ENCODE peak calls at places on chromosome 6, in nine cellular contexts. One of them, this sample, is unnamed.

GRCh38 chr6:5398530-5398929 is 137.2 kb downstream of the FARS2 start:
- DNase-seq in tibial nerve: no peak
- DNase-seq in ovary: no peak
- DNase-seq in CD4-positive, alpha-beta T cell: no peak
- DNase-seq in foreskin fibroblast: peak; percentile 50
- DNase-seq in RWPE2: no peak
- DNase-seq in nephron progenitor cell: no peak
- DNase-seq in breast epithelium: no peak
- DNase-seq in mammary epithelial cell: peak; percentile 56
- DNase-seq in this sample: peak; percentile 81

GRCh38 chr6:79079425-79080130 is 1.5 kb upstream of the PHIP start:
- DNase-seq in tibial nerve: no peak
- DNase-seq in ovary: no peak
- DNase-seq in CD4-positive, alpha-beta T cell: no peak
- DNase-seq in foreskin fibroblast: peak; percentile 48
- DNase-seq in RWPE2: no peak
- DNase-seq in nephron progenitor cell: no peak
- DNase-seq in breast epithelium: no peak
- DNase-seq in mammary epithelial cell: no peak
- DNase-seq in this sample: peak; percentile 58

GRCh38 chr6:136365781-136366354 is 76.2 kb upstream of the BCLAF1 start:
- DNase-seq in tibial nerve: peak; percentile 25
- DNase-seq in ovary: no peak
- DNase-seq in CD4-positive, alpha-beta T cell: peak; percentile 33
- DNase-seq in foreskin fibroblast: peak; percentile 28
- DNase-seq in RWPE2: no peak
- DNase-seq in nephron progenitor cell: no peak
- DNase-seq in breast epithelium: peak; percentile 26
- DNase-seq in mammary epithelial cell: no peak
- DNase-seq in this sample: no peak

GRCh38 chr6:132995432-132995831 is 181.1 kb downstream of the RPS12 start:
- DNase-seq in tibial nerve: no peak
- DNase-seq in ovary: no peak
- DNase-seq in CD4-positive, alpha-beta T cell: no peak
- DNase-seq in foreskin fibroblast: peak; percentile 3
- DNase-seq in RWPE2: no peak
- DNase-seq in nephron progenitor cell: no peak
- DNase-seq in breast epithelium: no peak
- DNase-seq in mammary epithelial cell: no peak
- DNase-seq in this sample: no peak

GRCh38 chr6:129844118-129844891 is 16.8 kb downstream of the TMEM244 start:
- DNase-seq in tibial nerve: no peak
- DNase-seq in ovary: no peak
- DNase-seq in CD4-positive, alpha-beta T cell: no peak
- DNase-seq in foreskin fibroblast: peak; percentile 84
- DNase-seq in RWPE2: no peak
- DNase-seq in nephron progenitor cell: peak; percentile 5
- DNase-seq in breast epithelium: no peak
- DNase-seq in mammary epithelial cell: peak; percentile 71
- DNase-seq in this sample: peak; percentile 85

GRCh38 chr6:168525926-168526630 is 85.1 kb downstream of the SMOC2 start:
- DNase-seq in tibial nerve: no peak
- DNase-seq in ovary: no peak
- DNase-seq in CD4-positive, alpha-beta T cell: no peak
- DNase-seq in foreskin fibroblast: no peak
- DNase-seq in RWPE2: no peak
- DNase-seq in nephron progenitor cell: no peak
- DNase-seq in breast epithelium: no peak
- DNase-seq in mammary epithelial cell: no peak
- DNase-seq in this sample: no peak

GRCh38 chr6:42349753-42350573 is 101.8 kb downstream of the TRERF1 start:
- DNase-seq in tibial nerve: no peak
- DNase-seq in ovary: no peak
- DNase-seq in CD4-positive, alpha-beta T cell: no peak
- DNase-seq in foreskin fibroblast: peak; percentile 94
- DNase-seq in RWPE2: no peak
- DNase-seq in nephron progenitor cell: no peak
- DNase-seq in breast epithelium: no peak
- DNase-seq in mammary epithelial cell: no peak
- DNase-seq in this sample: no peak

GRCh38 chr6:41028618-41029486 is 10.2 kb downstream of the UNC5CL start:
- DNase-seq in tibial nerve: no peak
- DNase-seq in ovary: no peak
- DNase-seq in CD4-positive, alpha-beta T cell: no peak
- DNase-seq in foreskin fibroblast: peak; percentile 11
- DNase-seq in RWPE2: no peak
- DNase-seq in nephron progenitor cell: no peak
- DNase-seq in breast epithelium: no peak
- DNase-seq in mammary epithelial cell: no peak
- DNase-seq in this sample: no peak

GRCh38 chr6:128731249-128732165 is 151.4 kb upstream of the LAMA2 start:
- DNase-seq in tibial nerve: no peak
- DNase-seq in ovary: no peak
- DNase-seq in CD4-positive, alpha-beta T cell: no peak
- DNase-seq in foreskin fibroblast: peak; percentile 79
- DNase-seq in RWPE2: no peak
- DNase-seq in nephron progenitor cell: peak; percentile 8
- DNase-seq in breast epithelium: no peak
- DNase-seq in mammary epithelial cell: peak; percentile 47
- DNase-seq in this sample: peak; percentile 77

GRCh38 chr6:112289039-112289566 is 34.7 kb upstream of the LAMA4 start:
- DNase-seq in tibial nerve: peak; percentile 60
- DNase-seq in ovary: peak; percentile 71
- DNase-seq in CD4-positive, alpha-beta T cell: no peak
- DNase-seq in foreskin fibroblast: peak; percentile 89
- DNase-seq in RWPE2: no peak
- DNase-seq in nephron progenitor cell: no peak
- DNase-seq in breast epithelium: peak; percentile 23
- DNase-seq in mammary epithelial cell: no peak
- DNase-seq in this sample: peak; percentile 98

GRCh38 chr6:96478695-96479094 is 42.9 kb upstream of the UFL1 start:
- DNase-seq in tibial nerve: no peak
- DNase-seq in ovary: no peak
- DNase-seq in CD4-positive, alpha-beta T cell: no peak
- DNase-seq in foreskin fibroblast: no peak
- DNase-seq in RWPE2: no peak
- DNase-seq in nephron progenitor cell: no peak
- DNase-seq in breast epithelium: no peak
- DNase-seq in mammary epithelial cell: no peak
- DNase-seq in this sample: no peak

GRCh38 chr6:132797975-132798819 is at the start of gene SLC18B1:
- DNase-seq in tibial nerve: peak; percentile 26
- DNase-seq in ovary: peak; percentile 61
- DNase-seq in CD4-positive, alpha-beta T cell: peak; percentile 50
- DNase-seq in foreskin fibroblast: peak; percentile 73
- DNase-seq in RWPE2: peak; percentile 72
- DNase-seq in nephron progenitor cell: peak; percentile 69
- DNase-seq in breast epithelium: no peak
- DNase-seq in mammary epithelial cell: peak; percentile 50
- DNase-seq in this sample: peak; percentile 36

GRCh38 chr6:36334832-36335459 is 1.7 kb downstream of the BNIP5 start:
- DNase-seq in tibial nerve: no peak
- DNase-seq in ovary: no peak
- DNase-seq in CD4-positive, alpha-beta T cell: no peak
- DNase-seq in foreskin fibroblast: no peak
- DNase-seq in RWPE2: no peak
- DNase-seq in nephron progenitor cell: no peak
- DNase-seq in breast epithelium: no peak
- DNase-seq in mammary epithelial cell: no peak
- DNase-seq in this sample: no peak

GRCh38 chr6:144266091-144266649 is 19.0 kb upstream of the UTRN start:
- DNase-seq in tibial nerve: peak; percentile 47
- DNase-seq in ovary: peak; percentile 57
- DNase-seq in CD4-positive, alpha-beta T cell: no peak
- DNase-seq in foreskin fibroblast: peak; percentile 70
- DNase-seq in RWPE2: peak; percentile 94
- DNase-seq in nephron progenitor cell: peak; percentile 9
- DNase-seq in breast epithelium: peak; percentile 35
- DNase-seq in mammary epithelial cell: no peak
- DNase-seq in this sample: peak; percentile 92

GRCh38 chr6:122712093-122712863 is 67.2 kb upstream of the FABP7 start:
- DNase-seq in tibial nerve: no peak
- DNase-seq in ovary: no peak
- DNase-seq in CD4-positive, alpha-beta T cell: no peak
- DNase-seq in foreskin fibroblast: peak; percentile 24
- DNase-seq in RWPE2: no peak
- DNase-seq in nephron progenitor cell: no peak
- DNase-seq in breast epithelium: no peak
- DNase-seq in mammary epithelial cell: peak; percentile 36
- DNase-seq in this sample: peak; percentile 55

GRCh38 chr6:142861711-142862110 is 83.3 kb downstream of the HIVEP2 start:
- DNase-seq in tibial nerve: no peak
- DNase-seq in ovary: no peak
- DNase-seq in CD4-positive, alpha-beta T cell: no peak
- DNase-seq in foreskin fibroblast: no peak
- DNase-seq in RWPE2: no peak
- DNase-seq in nephron progenitor cell: no peak
- DNase-seq in breast epithelium: no peak
- DNase-seq in mammary epithelial cell: no peak
- DNase-seq in this sample: no peak

DNA sequence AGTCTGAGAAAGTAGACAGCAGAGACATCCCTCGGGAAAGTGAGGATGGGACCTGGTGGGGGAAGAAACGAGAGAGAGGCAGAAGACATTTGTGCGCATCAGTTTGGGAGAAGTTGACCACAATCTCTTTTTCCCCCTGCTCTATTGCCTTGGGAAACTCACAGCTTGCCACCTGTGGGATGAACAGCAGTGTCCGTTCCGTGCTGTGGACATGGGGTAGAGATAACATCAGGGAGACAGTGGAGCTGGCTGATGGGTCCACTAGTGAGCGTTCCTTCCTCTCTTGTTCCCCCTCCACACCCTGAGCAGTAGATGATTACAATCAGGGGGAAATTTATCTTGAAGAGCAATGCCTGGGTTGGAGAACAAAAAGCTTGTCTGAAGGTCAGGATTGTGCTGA is 21.8 kb upstream of the RNF182 start:
- DNase-seq in tibial nerve: no peak
- DNase-seq in ovary: no peak
- DNase-seq in CD4-positive, alpha-beta T cell: no peak
- DNase-seq in foreskin fibroblast: no peak
- DNase-seq in RWPE2: no peak
- DNase-seq in nephron progenitor cell: no peak
- DNase-seq in breast epithelium: no peak
- DNase-seq in mammary epithelial cell: no peak
- DNase-seq in this sample: no peak
- TF ChIP-seq CTCF in tibial nerve: no peak
- TF ChIP-seq CTCF in ovary: no peak
- TF ChIP-seq CTCF in CD4-positive, alpha-beta T cell: no peak
- TF ChIP-seq CTCF in foreskin fibroblast: no peak
- TF ChIP-seq CTCF in RWPE2: no peak
- TF ChIP-seq CTCF in nephron progenitor cell: no peak
- TF ChIP-seq CTCF in breast epithelium: no peak
- TF ChIP-seq CTCF in mammary epithelial cell: no peak
- TF ChIP-seq CTCF in this sample: no peak

DNA sequence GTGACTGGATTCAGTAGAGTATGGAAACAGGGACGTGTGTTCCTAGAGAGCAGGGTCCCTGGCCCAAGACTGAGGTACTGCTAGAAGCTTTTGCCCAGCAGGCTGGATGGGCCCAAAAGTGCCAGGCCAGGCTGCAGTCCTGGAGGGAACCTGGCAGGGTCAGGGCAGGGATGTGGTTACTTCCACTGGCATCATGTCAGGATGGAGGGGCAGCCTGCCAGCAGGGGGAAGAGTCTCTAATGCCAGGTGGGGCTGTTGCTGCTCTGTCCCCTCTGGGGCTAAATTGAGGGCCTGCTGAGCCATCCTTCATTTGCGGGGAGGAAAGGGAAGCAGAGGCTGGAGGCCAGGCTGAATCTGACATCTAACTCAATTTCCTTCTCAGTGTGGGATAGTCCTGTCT is 17.2 kb downstream of the ZDHHC14 start:
- DNase-seq in tibial nerve: no peak
- DNase-seq in ovary: no peak
- DNase-seq in CD4-positive, alpha-beta T cell: no peak
- DNase-seq in foreskin fibroblast: no peak
- DNase-seq in RWPE2: no peak
- DNase-seq in nephron progenitor cell: no peak
- DNase-seq in breast epithelium: no peak
- DNase-seq in mammary epithelial cell: no peak
- DNase-seq in this sample: no peak
- TF ChIP-seq CTCF in tibial nerve: no peak
- TF ChIP-seq CTCF in ovary: no peak
- TF ChIP-seq CTCF in CD4-positive, alpha-beta T cell: no peak
- TF ChIP-seq CTCF in foreskin fibroblast: no peak
- TF ChIP-seq CTCF in RWPE2: no peak
- TF ChIP-seq CTCF in nephron progenitor cell: no peak
- TF ChIP-seq CTCF in breast epithelium: no peak
- TF ChIP-seq CTCF in mammary epithelial cell: no peak
- TF ChIP-seq CTCF in this sample: no peak

DNA sequence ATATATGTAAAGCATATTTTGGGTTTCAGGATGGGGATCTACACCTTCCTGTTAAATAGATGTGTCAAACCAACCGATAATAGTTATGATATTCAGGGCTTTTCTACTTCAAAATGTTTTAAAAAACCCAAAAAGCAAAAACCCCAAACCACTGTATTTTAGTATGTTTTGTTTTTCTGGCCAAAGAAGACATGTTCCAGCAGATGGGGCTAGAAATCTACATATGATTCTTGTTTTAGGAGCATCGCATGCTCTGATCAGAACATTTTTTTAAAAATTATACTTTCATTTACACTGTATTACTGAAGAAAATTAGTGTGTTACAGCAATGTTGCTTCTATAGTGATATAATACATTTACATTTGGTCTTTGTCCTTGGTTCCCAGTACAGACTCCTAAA is 11.0 kb downstream of the RMND1 start:
- DNase-seq in tibial nerve: no peak
- DNase-seq in ovary: no peak
- DNase-seq in CD4-positive, alpha-beta T cell: no peak
- DNase-seq in foreskin fibroblast: peak; percentile 48
- DNase-seq in RWPE2: no peak
- DNase-seq in nephron progenitor cell: no peak
- DNase-seq in breast epithelium: no peak
- DNase-seq in mammary epithelial cell: no peak
- DNase-seq in this sample: peak; percentile 69
- TF ChIP-seq CTCF in tibial nerve: peak; percentile 13
- TF ChIP-seq CTCF in ovary: no peak
- TF ChIP-seq CTCF in CD4-positive, alpha-beta T cell: peak; percentile 65
- TF ChIP-seq CTCF in foreskin fibroblast: peak; percentile 51
- TF ChIP-seq CTCF in RWPE2: peak; percentile 29
- TF ChIP-seq CTCF in nephron progenitor cell: no peak
- TF ChIP-seq CTCF in breast epithelium: peak; percentile 18
- TF ChIP-seq CTCF in mammary epithelial cell: peak; percentile 36
- TF ChIP-seq CTCF in this sample: peak; percentile 55

GRCh38 chr6:119717942-119718341 is 368.4 kb upstream of the MAN1A1 start:
- DNase-seq in tibial nerve: no peak
- DNase-seq in ovary: no peak
- DNase-seq in CD4-positive, alpha-beta T cell: no peak
- DNase-seq in foreskin fibroblast: no peak
- DNase-seq in RWPE2: no peak
- DNase-seq in nephron progenitor cell: no peak
- DNase-seq in breast epithelium: no peak
- DNase-seq in mammary epithelial cell: no peak
- DNase-seq in this sample: no peak

GRCh38 chr6:119716668-119717270 is 367.2 kb upstream of the MAN1A1 start:
- DNase-seq in tibial nerve: no peak
- DNase-seq in ovary: no peak
- DNase-seq in CD4-positive, alpha-beta T cell: no peak
- DNase-seq in foreskin fibroblast: no peak
- DNase-seq in RWPE2: no peak
- DNase-seq in nephron progenitor cell: no peak
- DNase-seq in breast epithelium: no peak
- DNase-seq in mammary epithelial cell: no peak
- DNase-seq in this sample: no peak

GRCh38 chr6:119726086-119726485 is 376.5 kb upstream of the MAN1A1 start:
- DNase-seq in tibial nerve: no peak
- DNase-seq in ovary: no peak
- DNase-seq in CD4-positive, alpha-beta T cell: no peak
- DNase-seq in foreskin fibroblast: no peak
- DNase-seq in RWPE2: no peak
- DNase-seq in nephron progenitor cell: no peak
- DNase-seq in breast epithelium: no peak
- DNase-seq in mammary epithelial cell: no peak
- DNase-seq in this sample: no peak

GRCh38 chr6:119720160-119720559 is 370.6 kb upstream of the MAN1A1 start:
- DNase-seq in tibial nerve: no peak
- DNase-seq in ovary: no peak
- DNase-seq in CD4-positive, alpha-beta T cell: no peak
- DNase-seq in foreskin fibroblast: peak; percentile 4
- DNase-seq in RWPE2: no peak
- DNase-seq in nephron progenitor cell: no peak
- DNase-seq in breast epithelium: no peak
- DNase-seq in mammary epithelial cell: no peak
- DNase-seq in this sample: peak; percentile 10
- TF ChIP-seq CTCF in tibial nerve: no peak
- TF ChIP-seq CTCF in ovary: no peak
- TF ChIP-seq CTCF in CD4-positive, alpha-beta T cell: no peak
- TF ChIP-seq CTCF in foreskin fibroblast: peak; percentile 17
- TF ChIP-seq CTCF in RWPE2: no peak
- TF ChIP-seq CTCF in nephron progenitor cell: no peak
- TF ChIP-seq CTCF in breast epithelium: no peak
- TF ChIP-seq CTCF in mammary epithelial cell: no peak
- TF ChIP-seq CTCF in this sample: peak; percentile 38

This sample was measured in choroid plexus epithelial cell.